ENCODE peak calls at places on chromosomes 11 and 22, in five cellular contexts. One of them, this sample, is unnamed.

GRCh38 chr11:65646921-65647701 is 9.2 kb downstream of the SIPA1 start:
- DNase-seq in thoracic aorta: no peak
- DNase-seq in heart right ventricle: no peak
- DNase-seq in CD8-positive, alpha-beta T cell: no peak
- DNase-seq in kidney: peak; percentile 88
- DNase-seq in this sample: no peak

GRCh38 chr11:68374531-68374930 is 62.1 kb downstream of the LRP5 start:
- DNase-seq in kidney: no peak
- DNase-seq in thoracic aorta: no peak
- DNase-seq in heart right ventricle: no peak
- DNase-seq in CD8-positive, alpha-beta T cell: no peak
- DNase-seq in this sample: no peak

GRCh38 chr11:47716692-47717091 is 1.5 kb upstream of the AGBL2 start:
- DNase-seq in CD8-positive, alpha-beta T cell: no peak
- DNase-seq in kidney: no peak
- DNase-seq in thoracic aorta: no peak
- DNase-seq in heart right ventricle: no peak
- DNase-seq in this sample: no peak

GRCh38 chr22:48506506-48507145 is 1321.0 kb downstream of the BRD1 start:
- DNase-seq in CD8-positive, alpha-beta T cell: no peak
- DNase-seq in heart right ventricle: no peak
- DNase-seq in thoracic aorta: no peak
- DNase-seq in kidney: peak; percentile 58
- DNase-seq in this sample: no peak

GRCh38 chr11:12418019-12418611 is 40.7 kb downstream of the PARVA start:
- DNase-seq in kidney: no peak
- DNase-seq in heart right ventricle: no peak
- DNase-seq in CD8-positive, alpha-beta T cell: no peak
- DNase-seq in thoracic aorta: no peak
- DNase-seq in this sample: no peak

GRCh38 chr11:73381589-73381988 is 5.4 kb downstream of the RELT start:
- DNase-seq in CD8-positive, alpha-beta T cell: no peak
- DNase-seq in heart right ventricle: no peak
- DNase-seq in kidney: no peak
- DNase-seq in thoracic aorta: no peak
- DNase-seq in this sample: no peak

GRCh38 chr11:69371731-69372588 is 78.0 kb downstream of the MYEOV start:
- DNase-seq in CD8-positive, alpha-beta T cell: peak; percentile 31
- DNase-seq in thoracic aorta: no peak
- DNase-seq in heart right ventricle: no peak
- DNase-seq in kidney: no peak
- DNase-seq in this sample: no peak

GRCh38 chr11:62974848-62975522 is 9.8 kb downstream of the SLC22A6 start:
- DNase-seq in kidney: no peak
- DNase-seq in thoracic aorta: no peak
- DNase-seq in CD8-positive, alpha-beta T cell: no peak
- DNase-seq in heart right ventricle: peak; percentile 60
- DNase-seq in this sample: no peak

GRCh38 chr11:28759311-28759710 is 651.1 kb downstream of the METTL15 start:
- DNase-seq in thoracic aorta: no peak
- DNase-seq in kidney: no peak
- DNase-seq in heart right ventricle: no peak
- DNase-seq in CD8-positive, alpha-beta T cell: no peak
- DNase-seq in this sample: no peak

GRCh38 chr22:39439170-39439569 is 17.6 kb upstream of the MGAT3 start:
- DNase-seq in CD8-positive, alpha-beta T cell: no peak
- DNase-seq in thoracic aorta: no peak
- DNase-seq in kidney: no peak
- DNase-seq in heart right ventricle: no peak
- DNase-seq in this sample: no peak

GRCh38 chr11:289706-290620 is 1.0 kb downstream of the PGGHG start:
- DNase-seq in heart right ventricle: peak; percentile 14
- DNase-seq in CD8-positive, alpha-beta T cell: peak; percentile 62
- DNase-seq in kidney: peak; percentile 81
- DNase-seq in thoracic aorta: no peak
- DNase-seq in this sample: no peak

GRCh38 chr22:23365961-23366360 is 185.7 kb downstream of the BCR start:
- DNase-seq in CD8-positive, alpha-beta T cell: peak; percentile 13
- DNase-seq in thoracic aorta: no peak
- DNase-seq in heart right ventricle: no peak
- DNase-seq in kidney: no peak
- DNase-seq in this sample: no peak

GRCh38 chr22:48474881-48475280 is 1352.8 kb downstream of the BRD1 start:
- DNase-seq in heart right ventricle: no peak
- DNase-seq in thoracic aorta: no peak
- DNase-seq in CD8-positive, alpha-beta T cell: no peak
- DNase-seq in kidney: peak; percentile 59
- DNase-seq in this sample: no peak

GRCh38 chr11:17423533-17424310 is 35.3 kb upstream of the KCNJ11 start:
- DNase-seq in kidney: no peak
- DNase-seq in CD8-positive, alpha-beta T cell: no peak
- DNase-seq in thoracic aorta: no peak
- DNase-seq in heart right ventricle: no peak
- DNase-seq in this sample: no peak

GRCh38 chr11:68014157-68014965 is 4.2 kb downstream of the ALDH3B1 start:
- DNase-seq in CD8-positive, alpha-beta T cell: no peak
- DNase-seq in heart right ventricle: no peak
- DNase-seq in thoracic aorta: no peak
- DNase-seq in kidney: peak; percentile 94
- DNase-seq in this sample: peak; percentile 61

GRCh38 chr11:130518164-130518563 is 69.7 kb downstream of the ADAMTS15 start:
- DNase-seq in thoracic aorta: no peak
- DNase-seq in kidney: no peak
- DNase-seq in heart right ventricle: no peak
- DNase-seq in CD8-positive, alpha-beta T cell: no peak
- DNase-seq in this sample: no peak

GRCh38 chr11:64503354-64503753 is 87.7 kb upstream of the SLC22A12 start:
- DNase-seq in thoracic aorta: no peak
- DNase-seq in kidney: no peak
- DNase-seq in heart right ventricle: no peak
- DNase-seq in CD8-positive, alpha-beta T cell: no peak
- DNase-seq in this sample: no peak

GRCh38 chr11:33064033-33064825 is 24.9 kb downstream of the TCP11L1 start:
- DNase-seq in thoracic aorta: no peak
- DNase-seq in kidney: no peak
- DNase-seq in CD8-positive, alpha-beta T cell: no peak
- DNase-seq in heart right ventricle: no peak
- DNase-seq in this sample: no peak

GRCh38 chr22:38788417-38788816 is 5.5 kb downstream of the DNAL4 start:
- DNase-seq in CD8-positive, alpha-beta T cell: no peak
- DNase-seq in kidney: peak; percentile 84
- DNase-seq in thoracic aorta: peak; percentile 28
- DNase-seq in heart right ventricle: peak; percentile 42
- DNase-seq in this sample: no peak

GRCh38 chr11:64742940-64743590 is 877 bp downstream of the RASGRP2 start:
- DNase-seq in heart right ventricle: peak; percentile 88
- DNase-seq in thoracic aorta: no peak
- DNase-seq in CD8-positive, alpha-beta T cell: peak; percentile 91
- DNase-seq in kidney: peak; percentile 96
- DNase-seq in this sample: peak; percentile 57

GRCh38 chr11:65903068-65903481 is 2.9 kb upstream of the FOSL1 start:
- DNase-seq in heart right ventricle: no peak
- DNase-seq in CD8-positive, alpha-beta T cell: no peak
- DNase-seq in kidney: no peak
- DNase-seq in thoracic aorta: no peak
- DNase-seq in this sample: no peak

GRCh38 chr11:46315783-46316563 is 31.3 kb upstream of the DGKZ start:
- DNase-seq in kidney: no peak
- DNase-seq in heart right ventricle: peak; percentile 75
- DNase-seq in CD8-positive, alpha-beta T cell: no peak
- DNase-seq in thoracic aorta: no peak
- DNase-seq in this sample: no peak

GRCh38 chr11:22785251-22785650 is 44.4 kb downstream of the SVIP start:
- DNase-seq in CD8-positive, alpha-beta T cell: no peak
- DNase-seq in kidney: no peak
- DNase-seq in heart right ventricle: no peak
- DNase-seq in thoracic aorta: no peak
- DNase-seq in this sample: no peak

GRCh38 chr11:88596786-88597185 is 259.2 kb upstream of the CTSC start:
- DNase-seq in thoracic aorta: no peak
- DNase-seq in heart right ventricle: no peak
- DNase-seq in kidney: no peak
- DNase-seq in CD8-positive, alpha-beta T cell: no peak
- DNase-seq in this sample: no peak

GRCh38 chr11:89327885-89328284 is 150.2 kb downstream of the TYR start:
- DNase-seq in CD8-positive, alpha-beta T cell: no peak
- DNase-seq in kidney: no peak
- DNase-seq in heart right ventricle: no peak
- DNase-seq in thoracic aorta: no peak
- DNase-seq in this sample: no peak

GRCh38 chr11:78549624-78550409 is 24.8 kb downstream of the NARS2 start:
- DNase-seq in CD8-positive, alpha-beta T cell: no peak
- DNase-seq in thoracic aorta: no peak
- DNase-seq in kidney: no peak
- DNase-seq in heart right ventricle: no peak
- DNase-seq in this sample: no peak

GRCh38 chr11:31026315-31026714 is 343.2 kb downstream of the DCDC1 start:
- DNase-seq in kidney: no peak
- DNase-seq in thoracic aorta: no peak
- DNase-seq in CD8-positive, alpha-beta T cell: no peak
- DNase-seq in heart right ventricle: no peak
- DNase-seq in this sample: no peak

GRCh38 chr22:16969508-16970327 is 38.3 kb downstream of the GAB4 start:
- DNase-seq in thoracic aorta: no peak
- DNase-seq in kidney: no peak
- DNase-seq in heart right ventricle: no peak
- DNase-seq in CD8-positive, alpha-beta T cell: no peak
- DNase-seq in this sample: no peak
- H3K27ac ChIP-seq in thoracic aorta: no peak overlapping the region
- H3K27ac ChIP-seq in kidney: no peak overlapping the region
- H3K27ac ChIP-seq in heart right ventricle: no peak overlapping the region
- H3K27ac ChIP-seq in CD8-positive, alpha-beta T cell: no peak overlapping the region
- H3K27ac ChIP-seq in this sample: no peak overlapping the region

DNA sequence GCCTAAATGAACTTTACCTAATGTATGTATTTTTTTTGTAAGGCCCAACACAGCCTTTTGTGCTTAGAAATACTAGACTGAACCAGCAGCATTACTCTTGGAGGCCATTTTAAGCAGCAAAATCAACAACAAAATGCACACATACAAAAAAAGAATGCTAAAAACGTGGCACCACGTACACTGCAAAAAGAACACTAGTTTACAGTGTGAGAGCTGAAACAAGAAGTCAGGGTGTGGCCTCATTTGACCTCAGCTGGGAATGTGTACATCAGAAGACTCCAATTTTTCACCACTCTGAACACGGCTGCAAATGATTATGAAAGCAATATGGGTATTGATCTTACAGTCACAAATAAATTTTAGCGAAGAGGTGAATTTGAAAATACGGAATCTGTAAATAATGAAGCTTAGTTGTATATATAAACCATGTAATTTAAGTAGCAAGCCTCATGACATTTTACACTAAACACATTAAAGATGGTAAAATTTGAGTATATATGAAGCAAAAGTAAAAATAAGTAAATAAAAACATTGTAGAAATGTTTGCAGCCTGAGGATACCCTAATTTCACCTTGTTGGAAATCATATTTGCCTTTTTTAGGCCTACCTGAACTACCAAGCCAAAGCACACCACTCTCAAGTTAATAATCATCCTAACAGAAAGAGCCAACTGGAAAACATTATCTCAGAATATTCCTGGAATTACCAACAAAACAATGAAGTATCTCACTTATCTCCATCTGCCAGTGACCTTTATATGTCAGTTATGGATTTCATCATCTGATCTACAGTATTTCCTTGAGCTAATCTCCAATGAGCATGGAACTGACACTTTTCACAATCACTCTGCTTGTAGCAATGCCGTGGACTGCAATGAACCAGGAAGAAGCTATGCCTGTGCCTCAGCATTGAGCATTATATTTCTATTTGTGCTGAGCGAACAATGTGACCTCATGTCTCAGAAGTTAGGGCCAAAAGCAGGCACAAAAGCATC is 319.5 kb upstream of the FAT3 start:
- DNase-seq in heart right ventricle: no peak
- DNase-seq in kidney: no peak
- DNase-seq in CD8-positive, alpha-beta T cell: no peak
- DNase-seq in thoracic aorta: no peak
- DNase-seq in this sample: no peak
- H3K9me3 ChIP-seq in heart right ventricle: no peaks in the 10 kb centered on the region
- H3K9me3 ChIP-seq in kidney: no peaks in the 10 kb centered on the region
- H3K9me3 ChIP-seq in CD8-positive, alpha-beta T cell: no peaks in the 10 kb centered on the region
- H3K9me3 ChIP-seq in thoracic aorta: no peaks in the 10 kb centered on the region
- H3K9me3 ChIP-seq in this sample: no peaks in the 10 kb centered on the region

DNA sequence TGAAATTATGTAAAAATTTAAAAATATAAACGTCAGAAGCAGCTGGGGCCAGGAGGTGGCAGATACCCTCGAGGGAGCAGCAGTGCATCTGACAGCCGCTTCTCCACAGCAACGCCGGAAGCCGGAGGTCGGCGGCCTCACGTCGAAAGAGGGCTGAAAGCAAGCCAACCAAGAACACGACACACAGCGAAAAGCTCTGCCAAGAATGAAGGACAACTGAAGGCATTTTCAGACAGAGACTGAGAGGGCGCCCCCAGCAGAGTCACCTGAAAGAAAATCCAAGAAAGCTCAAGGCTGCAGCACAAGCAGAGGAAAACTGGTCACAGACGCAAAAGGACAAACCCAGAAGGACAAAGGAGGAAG is 34.4 kb upstream of the MOB2 start:
- DNase-seq in thoracic aorta: no peak
- DNase-seq in kidney: peak; percentile 77
- DNase-seq in heart right ventricle: no peak
- DNase-seq in CD8-positive, alpha-beta T cell: no peak
- DNase-seq in this sample: no peak
- H3K27ac ChIP-seq in thoracic aorta: no peak overlapping the region
- H3K27ac ChIP-seq in kidney: no peak overlapping the region
- H3K27ac ChIP-seq in heart right ventricle: no peak overlapping the region
- H3K27ac ChIP-seq in CD8-positive, alpha-beta T cell: no peak overlapping the region
- H3K27ac ChIP-seq in this sample: no peak overlapping the region

GRCh38 chr11:44702897-44703296 is 23.9 kb upstream of the TSPAN18 start:
- DNase-seq in thoracic aorta: no peak
- DNase-seq in CD8-positive, alpha-beta T cell: no peak
- DNase-seq in kidney: no peak
- DNase-seq in heart right ventricle: no peak
- DNase-seq in this sample: no peak

GRCh38 chr11:44699497-44699896 is 27.3 kb upstream of the TSPAN18 start:
- DNase-seq in CD8-positive, alpha-beta T cell: no peak
- DNase-seq in kidney: no peak
- DNase-seq in heart right ventricle: no peak
- DNase-seq in thoracic aorta: no peak
- DNase-seq in this sample: no peak

GRCh38 chr11:44698228-44698923 is 28.4 kb upstream of the TSPAN18 start:
- DNase-seq in CD8-positive, alpha-beta T cell: no peak
- DNase-seq in heart right ventricle: peak; percentile 41
- DNase-seq in thoracic aorta: no peak
- DNase-seq in kidney: no peak
- DNase-seq in this sample: no peak

GRCh38 chr11:44700009-44700408 is 26.8 kb upstream of the TSPAN18 start:
- DNase-seq in heart right ventricle: no peak
- DNase-seq in CD8-positive, alpha-beta T cell: no peak
- DNase-seq in kidney: no peak
- DNase-seq in thoracic aorta: no peak
- DNase-seq in this sample: no peak

GRCh38 chr11:44701276-44701675 is 25.5 kb upstream of the TSPAN18 start:
- DNase-seq in CD8-positive, alpha-beta T cell: no peak
- DNase-seq in heart right ventricle: no peak
- DNase-seq in thoracic aorta: no peak
- DNase-seq in kidney: no peak
- DNase-seq in this sample: no peak
- H3K9me3 ChIP-seq in CD8-positive, alpha-beta T cell: no peaks in the 10 kb centered on the region
- H3K9me3 ChIP-seq in heart right ventricle: peaks cover 11% of the 10 kb centered on the region
- H3K9me3 ChIP-seq in thoracic aorta: peaks cover 2% of the 10 kb centered on the region
- H3K9me3 ChIP-seq in kidney: peaks cover 2% of the 10 kb centered on the region
- H3K9me3 ChIP-seq in this sample: no peaks in the 10 kb centered on the region

GRCh38 chr11:77155556-77156130 is 27.6 kb downstream of the MYO7A start:
- DNase-seq in CD8-positive, alpha-beta T cell: no peak
- DNase-seq in kidney: peak; percentile 49
- DNase-seq in thoracic aorta: no peak
- DNase-seq in heart right ventricle: no peak
- DNase-seq in this sample: no peak
- H3K27ac ChIP-seq in CD8-positive, alpha-beta T cell: no peak overlapping the region
- H3K27ac ChIP-seq in kidney: no peak overlapping the region
- H3K27ac ChIP-seq in thoracic aorta: no peak overlapping the region
- H3K27ac ChIP-seq in heart right ventricle: no peak overlapping the region
- H3K27ac ChIP-seq in this sample: no peak overlapping the region